ENCODE peak calls at places on chromosomes 4 and X, in five cellular contexts. U, R, Q, X and N are unnamed samples.

GRCh38 chrX:129925305-129926092 is 19.5 kb downstream of the UTP14A start:
- DNase-seq in R (peak), U (no peak), X (peak), Q (peak), N (peak)

GRCh38 chr4:41763741-41764140 is 15.2 kb upstream of the PHOX2B start:
- DNase-seq in X (no peak), R (no peak), U (no peak), Q (no peak), N (no peak)

GRCh38 chr4:87056884-87057283 is 122.1 kb downstream of the AFF1 start:
- DNase-seq in R (no peak), X (no peak), U (no peak), Q (no peak), N (no peak)

GRCh38 chr4:98482847-98483806 is 175.3 kb downstream of the TSPAN5 start:
- DNase-seq in R (peak), X (no peak), Q (no peak), U (peak), N (no peak)

GRCh38 chrX:138930546-138930945 is 219.0 kb upstream of the FGF13 start:
- DNase-seq in R (no peak), X (no peak), Q (no peak), U (no peak), N (no peak)

GRCh38 chrX:15114865-15115566 is 154.9 kb downstream of the ASB9 start:
- DNase-seq in R (no peak), X (no peak), Q (no peak), U (no peak), N (no peak)

GRCh38 chr4:182306792-182307507 is 63.7 kb downstream of the TENM3 start:
- DNase-seq in R (no peak), X (no peak), U (no peak), Q (no peak), N (no peak)

GRCh38 chr4:125049711-125050110 is 265.0 kb upstream of the FAT4 start:
- DNase-seq in X (no peak), Q (no peak), U (no peak), R (peak), N (no peak)

GRCh38 chrX:143536176-143536575 is 18.9 kb upstream of the SPANXN3 start:
- DNase-seq in X (peak), Q (no peak), R (no peak), U (no peak), N (no peak)

GRCh38 chr4:47510506-47511143 is 25.6 kb downstream of the ATP10D start:
- DNase-seq in Q (no peak), R (peak), U (peak), X (no peak), N (no peak)

GRCh38 chr4:10576236-10576635 is 108.3 kb downstream of the CLNK start:
- DNase-seq in Q (no peak), U (no peak), X (no peak), R (no peak), N (no peak)

GRCh38 chrX:8692886-8693285 is 39.1 kb downstream of the ANOS1 start:
- DNase-seq in R (no peak), Q (no peak), X (no peak), U (no peak), N (no peak)

GRCh38 chrX:8684201-8684600 is 47.7 kb downstream of the ANOS1 start:
- DNase-seq in U (no peak), R (no peak), Q (no peak), X (no peak), N (no peak)

GRCh38 chrX:8689473-8689872 is 42.5 kb downstream of the ANOS1 start:
- DNase-seq in R (no peak), X (no peak), U (no peak), Q (no peak), N (no peak)

DNA sequence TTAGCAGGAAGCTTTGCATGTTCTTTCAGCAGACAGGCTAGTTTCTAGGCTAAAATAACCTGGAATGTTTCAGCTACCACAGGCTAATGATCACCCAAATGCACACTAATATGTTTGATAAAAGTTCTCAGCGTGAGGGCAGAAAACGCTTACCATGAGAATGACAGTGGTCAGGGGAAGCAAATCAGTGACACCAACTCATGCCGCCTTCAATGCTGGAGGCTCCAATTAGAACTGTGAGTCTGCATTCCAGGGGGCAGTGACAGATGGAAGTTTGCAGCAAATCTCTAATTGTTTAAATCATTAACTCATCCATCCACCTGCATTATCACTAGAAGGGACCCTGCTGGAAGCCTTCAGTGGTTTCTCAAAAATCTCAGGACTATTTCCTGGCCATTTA is 43.2 kb downstream of the ANOS1 start:
- DNase-seq in U (no peak), X (no peak), Q (peak), R (no peak), N (no peak)
- TF ChIP-seq CTCF in U (no peak), X (no peak), Q (no peak), R (no peak), N (no peak)

GRCh38 chrX:53095796-53096195 is 1.9 kb downstream of the KANTR start:
- DNase-seq in R (no peak), X (no peak), U (no peak), Q (no peak), N (no peak)

GRCh38 chrX:53094584-53094908 is 604 bp downstream of the KANTR start:
- DNase-seq in R (no peak), X (no peak), Q (no peak), U (no peak), N (no peak)

GRCh38 chrX:53093748-53094583 is at the start of gene KANTR:
- DNase-seq in X (peak), U (peak), R (peak), Q (peak), N (peak)

GRCh38 chrX:53091354-53091753 is 2.6 kb upstream of the KANTR start:
- DNase-seq in R (no peak), X (no peak), U (no peak), Q (no peak), N (no peak)

DNA sequence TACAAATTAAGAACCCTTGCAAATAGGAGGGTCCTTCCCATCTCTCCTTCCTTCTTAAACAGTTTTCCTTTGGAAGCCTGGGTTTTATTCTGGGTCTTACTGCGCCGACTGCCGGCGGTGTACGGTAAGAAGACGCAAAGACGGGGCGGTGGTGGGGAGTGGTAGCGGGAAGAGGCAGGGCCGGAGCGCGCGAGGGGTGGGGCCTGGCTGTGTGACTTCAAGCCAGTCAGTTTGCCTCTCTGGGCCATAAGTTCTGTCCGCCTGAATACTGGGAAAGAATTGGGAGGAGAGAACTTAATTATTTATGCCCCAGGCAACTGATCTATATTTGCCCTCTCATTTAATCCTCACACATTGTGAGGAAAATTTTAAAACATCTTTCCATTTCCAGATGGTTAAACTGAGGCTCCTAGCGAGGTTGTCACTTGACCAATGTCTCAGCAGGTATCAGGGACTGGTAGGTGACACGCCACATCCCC is 726 bp upstream of the KANTR start:
- DNase-seq in U (no peak), R (peak), Q (peak), X (peak), N (peak)
- TF ChIP-seq CTCF in U (peak), R (peak), Q (peak), X (peak), N (no peak)

GRCh38 chr4:81915430-81915829 is 443.7 kb upstream of the RASGEF1B start:
- DNase-seq in Q (no peak), X (no peak), U (no peak), R (no peak), N (no peak)

GRCh38 chr4:81922271-81922775 is 450.6 kb upstream of the RASGEF1B start:
- DNase-seq in Q (no peak), R (no peak), X (no peak), U (no peak), N (no peak)

GRCh38 chr4:81921757-81922159 is 450.1 kb upstream of the RASGEF1B start:
- DNase-seq in U (no peak), R (no peak), X (no peak), Q (no peak), N (no peak)

GRCh38 chr4:81919810-81920209 is 448.1 kb upstream of the RASGEF1B start:
- DNase-seq in R (no peak), Q (no peak), U (no peak), X (no peak), N (no peak)

DNA sequence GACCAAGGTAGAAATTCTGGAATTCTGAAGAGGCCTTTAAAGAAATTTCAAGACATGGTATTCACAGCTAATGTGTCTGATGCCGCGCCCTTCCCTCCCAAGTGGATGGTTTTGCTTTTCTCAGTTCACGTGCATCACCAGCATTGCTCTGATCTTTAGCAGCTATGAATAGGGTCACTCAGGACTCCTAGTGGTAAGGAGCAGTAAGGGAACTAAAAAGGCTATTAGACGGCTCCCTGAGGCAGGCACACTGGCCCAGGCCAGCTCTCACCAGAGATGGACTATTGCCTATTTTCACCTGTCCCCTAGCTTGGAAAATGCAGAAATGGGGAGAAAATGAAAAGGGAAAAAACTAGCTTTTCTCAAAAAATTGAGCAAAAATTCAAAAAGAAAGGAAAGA is 447.5 kb upstream of the RASGEF1B start:
- DNase-seq in X (no peak), U (peak), R (peak), Q (peak), N (no peak)
- TF ChIP-seq CTCF in X (no peak), U (peak), R (no peak), Q (peak), N (no peak)

GRCh38 chr4:133585323-133585722 is 436.2 kb downstream of the PCDH10 start:
- DNase-seq in Q (no peak), X (no peak), R (no peak), U (no peak), N (no peak)

GRCh38 chr4:133588306-133588705 is 439.2 kb downstream of the PCDH10 start:
- DNase-seq in U (no peak), R (no peak), X (no peak), Q (no peak), N (no peak)

GRCh38 chr4:133581971-133582619 is 433.0 kb downstream of the PCDH10 start:
- DNase-seq in U (no peak), Q (no peak), X (no peak), R (no peak), N (no peak)

GRCh38 chr4:133584714-133585113 is 435.6 kb downstream of the PCDH10 start:
- DNase-seq in U (no peak), X (no peak), Q (no peak), R (no peak), N (no peak)
- TF ChIP-seq CTCF in U (peak), X (no peak), Q (no peak), R (no peak), N (no peak)

GRCh38 chr4:150960818-150961217 is 54.3 kb downstream of the LRBA start:
- DNase-seq in R (peak), U (no peak), X (no peak), Q (peak), N (no peak)
- TF ChIP-seq CTCF in R (peak), U (peak), X (no peak), Q (peak), N (no peak)

DNA sequence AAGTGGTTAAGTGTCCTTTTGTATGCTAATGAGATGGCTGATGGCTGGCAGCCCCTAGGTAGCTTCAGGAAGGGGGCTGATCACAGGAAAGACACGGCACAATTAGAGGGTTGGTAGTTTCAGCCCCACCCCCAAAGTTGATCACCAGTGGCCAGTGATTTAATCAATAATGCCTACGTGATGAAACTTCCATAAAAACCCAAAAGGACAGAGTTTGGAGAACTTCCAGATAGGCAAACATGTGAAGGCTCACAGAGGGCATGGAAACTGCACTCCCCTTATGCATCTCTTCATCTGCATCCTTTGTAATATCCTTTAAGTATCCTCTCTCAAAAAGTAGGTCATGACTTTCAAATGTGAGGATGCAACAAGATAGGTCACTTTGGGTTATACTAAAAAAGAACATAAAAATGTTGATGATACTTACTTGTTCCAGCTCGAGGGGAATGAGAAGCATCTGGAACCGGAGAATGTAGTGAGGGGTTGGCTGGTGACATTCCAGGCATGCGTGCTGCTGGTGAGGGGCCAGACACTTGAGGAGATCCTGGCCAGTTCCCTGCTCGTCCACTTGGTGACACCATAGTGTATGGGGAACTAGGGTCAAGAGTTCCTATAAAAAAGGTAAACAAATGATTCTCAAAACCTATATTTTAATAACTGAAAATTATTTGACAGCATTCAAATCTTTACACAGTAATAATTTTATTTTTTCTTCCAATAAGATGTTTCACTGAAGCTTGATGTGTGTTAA is 16.7 kb upstream of the CXorf38 start:
- DNase-seq in R (peak), U (no peak), Q (peak), X (no peak), N (no peak)
- TF ChIP-seq CTCF in R (peak), U (peak), Q (no peak), X (no peak), N (no peak)

GRCh38 chrX:37060999-37061398 is 52.8 kb downstream of the FAM47C start:
- DNase-seq in R (peak), X (no peak), Q (no peak), U (peak), N (no peak)
- TF ChIP-seq CTCF in R (peak), X (peak), Q (peak), U (peak), N (no peak)

DNA sequence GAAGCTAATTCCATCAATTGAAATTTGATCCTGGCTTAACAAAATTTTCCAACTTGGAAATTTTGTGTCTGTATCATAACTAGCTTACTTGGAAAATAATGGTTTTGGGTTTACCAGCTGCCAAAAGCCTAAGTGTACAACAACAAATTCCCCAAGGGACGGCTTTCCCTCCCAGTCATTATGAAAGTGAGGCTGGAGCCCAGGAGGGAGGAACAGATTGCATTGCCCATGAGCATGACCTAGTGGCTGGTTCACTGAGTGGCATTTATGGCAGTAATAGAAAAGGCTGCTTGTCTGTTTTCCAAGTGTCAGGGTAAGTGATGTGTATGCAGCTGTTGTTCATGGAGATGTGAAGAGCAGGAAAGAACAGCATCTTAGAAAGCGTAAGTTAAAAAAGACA is 70.8 kb upstream of the HHIP start:
- DNase-seq in R (peak), U (no peak), X (no peak), Q (no peak), N (no peak)
- TF ChIP-seq CTCF in R (peak), U (peak), X (no peak), Q (no peak), N (no peak)

GRCh38 chr4:22407361-22407760 is 108.5 kb downstream of the ADGRA3 start:
- DNase-seq in R (no peak), X (no peak), Q (no peak), U (no peak), N (no peak)
- TF ChIP-seq CTCF in R (no peak), X (no peak), Q (no peak), U (no peak), N (no peak)